ENCODE peak calls at places on chromosomes 1 and 21, in eight cellular contexts. X is heart left ventricle; R is HAP-1; A is bronchial epithelial cell; N is psoas muscle; U is left ventricle myocardium inferior; J is tibial artery; L is CD8-positive, alpha-beta memory T cell. M is an unnamed sample.

GRCh38 chr1:16521288-16521583 is 7.2 kb upstream of the RNU1-1 start:
- DNase-seq in N (no peak), R (no peak), L (no peak), A (no peak), X (no peak), U (no peak), J (no peak), M (no peak)

GRCh38 chr1:54272134-54272533 is 72.2 kb downstream of the MRPL37 start:
- DNase-seq in A (peak; percentile 65), J (no peak), U (no peak), X (no peak), N (no peak), L (no peak), R (no peak), M (no peak)

GRCh38 chr1:30765610-30766434 is 8.2 kb upstream of the LAPTM5 start:
- DNase-seq in N (no peak), J (no peak), U (no peak), R (no peak), A (no peak), L (no peak), X (no peak), M (no peak)

GRCh38 chr21:38660333-38661295 is 145.1 kb upstream of the ETS2 start:
- DNase-seq in J (peak; percentile 85), A (no peak), R (no peak), L (no peak), N (no peak), X (peak; percentile 40), U (peak; percentile 20), M (peak; percentile 16)

GRCh38 chr1:6475381-6476133 is 9.6 kb upstream of the TNFRSF25 start:
- DNase-seq in N (peak; percentile 75), U (peak; percentile 57), R (peak; percentile 13), A (peak; percentile 41), L (peak; percentile 68), J (no peak), X (peak; percentile 55), M (no peak)

GRCh38 chr1:157105988-157106812 is 6.6 kb upstream of the ETV3L start:
- DNase-seq in N (no peak), X (peak; percentile 31), R (no peak), L (no peak), U (no peak), J (peak; percentile 64), A (peak; percentile 78), M (peak; percentile 70)

GRCh38 chr1:183278736-183279591 is 92.9 kb downstream of the LAMC2 start:
- DNase-seq in L (no peak), A (peak; percentile 95), U (no peak), J (no peak), N (no peak), X (no peak), R (no peak), M (no peak)

GRCh38 chr1:30129421-30130055 is 593.8 kb downstream of the MATN1 start:
- DNase-seq in J (no peak), N (no peak), L (no peak), A (no peak), R (no peak), U (no peak), X (no peak), M (no peak)

GRCh38 chr1:116033322-116033721 is 57.0 kb downstream of the SLC22A15 start:
- DNase-seq in N (no peak), J (no peak), L (no peak), A (peak; percentile 86), U (no peak), X (no peak), R (peak; percentile 69), M (no peak)

GRCh38 chr1:243890576-243890975 is 40.5 kb upstream of the AKT3 start:
- DNase-seq in N (no peak), L (no peak), R (no peak), A (peak; percentile 17), X (no peak), U (no peak), J (no peak), M (peak; percentile 52)

GRCh38 chr1:20386682-20387081 is 96.0 kb downstream of the VWA5B1 start:
- DNase-seq in L (no peak), R (no peak), U (no peak), N (no peak), A (no peak), J (peak; percentile 47), X (no peak), M (no peak)

GRCh38 chr1:168089326-168089978 is 47.3 kb downstream of the GPR161 start:
- DNase-seq in R (no peak), J (no peak), U (no peak), N (no peak), A (no peak), L (no peak), X (no peak), M (no peak)

GRCh38 chr1:91476538-91477217 is 24.0 kb upstream of the CDC7 start:
- DNase-seq in U (no peak), J (no peak), A (no peak), N (no peak), X (peak; percentile 21), R (no peak), L (no peak), M (peak; percentile 67)

GRCh38 chr1:181504294-181505115 is 21.2 kb downstream of the CACNA1E start:
- DNase-seq in A (no peak), U (no peak), J (no peak), R (no peak), N (no peak), L (no peak), X (no peak), M (peak; percentile 28)

GRCh38 chr1:224540535-224540934 is 75.6 kb upstream of the CNIH3 start:
- DNase-seq in U (no peak), J (no peak), X (no peak), R (no peak), A (no peak), L (no peak), N (no peak), M (no peak)

GRCh38 chr1:241706967-241707366 is 54.9 kb downstream of the WDR64 start:
- DNase-seq in A (peak; percentile 95), L (peak; percentile 8), R (no peak), N (no peak), J (no peak), U (no peak), X (no peak), M (no peak)

GRCh38 chr1:87451229-87451900 is 122.7 kb downstream of the LMO4 start:
- DNase-seq in N (no peak), A (no peak), U (no peak), L (no peak), J (no peak), R (no peak), X (no peak), M (peak; percentile 34)

GRCh38 chr1:202631076-202631923 is 79.0 kb downstream of the SYT2 start:
- DNase-seq in X (no peak), A (no peak), L (no peak), N (peak; percentile 16), J (no peak), U (no peak), R (no peak), M (peak; percentile 27)

GRCh38 chr1:99670583-99670982 is 24.7 kb downstream of the PALMD start:
- DNase-seq in U (no peak), N (no peak), A (no peak), X (no peak), R (no peak), L (no peak), J (no peak), M (no peak)

GRCh38 chr1:204478921-204479320 is 15.7 kb downstream of the PIK3C2B start:
- DNase-seq in L (no peak), J (no peak), A (no peak), N (no peak), X (no peak), U (no peak), R (no peak), M (no peak)

GRCh38 chr1:204475651-204476432 is 18.8 kb downstream of the PIK3C2B start:
- DNase-seq in R (no peak), J (no peak), A (no peak), N (no peak), L (no peak), U (no peak), X (no peak), M (no peak)

GRCh38 chr1:204477036-204477740 is 17.4 kb downstream of the PIK3C2B start:
- DNase-seq in R (no peak), L (no peak), N (no peak), J (no peak), A (no peak), U (no peak), X (no peak), M (no peak)

GRCh38 chr1:204478166-204478899 is 16.3 kb downstream of the PIK3C2B start:
- DNase-seq in A (no peak), U (no peak), R (no peak), X (no peak), N (no peak), L (no peak), J (no peak), M (no peak)

DNA sequence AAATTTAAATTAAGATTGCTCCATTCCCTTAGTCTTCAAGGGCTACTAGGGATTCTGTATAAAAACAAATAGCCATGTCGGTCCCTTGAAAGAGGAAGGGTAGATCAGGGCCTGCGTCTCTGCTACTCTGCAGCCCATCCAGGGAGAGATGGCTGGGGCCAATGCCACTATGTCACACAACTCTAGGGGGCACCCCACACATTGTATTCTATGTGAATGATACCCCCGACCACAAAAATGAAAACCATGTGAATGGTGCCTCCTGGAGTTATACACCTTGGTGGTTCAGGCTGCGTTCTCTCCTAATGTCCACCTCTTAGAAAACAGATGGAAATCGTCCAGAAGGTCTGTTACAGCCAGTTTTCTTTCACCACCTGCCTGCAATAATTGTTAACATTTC is 18.0 kb downstream of the PIK3C2B start:
- DNase-seq in J (no peak), R (no peak), U (no peak), A (no peak), X (no peak), L (no peak), N (no peak), M (no peak)
- H3K27me3 ChIP-seq in J (no peaks in the 10 kb centered on the region), R (no peaks in the 10 kb centered on the region), U (no peaks in the 10 kb centered on the region), A (no peaks in the 10 kb centered on the region), X (no peaks in the 10 kb centered on the region), L (no peaks in the 10 kb centered on the region), N (no peaks in the 10 kb centered on the region), M (no peaks in the 10 kb centered on the region)

DNA sequence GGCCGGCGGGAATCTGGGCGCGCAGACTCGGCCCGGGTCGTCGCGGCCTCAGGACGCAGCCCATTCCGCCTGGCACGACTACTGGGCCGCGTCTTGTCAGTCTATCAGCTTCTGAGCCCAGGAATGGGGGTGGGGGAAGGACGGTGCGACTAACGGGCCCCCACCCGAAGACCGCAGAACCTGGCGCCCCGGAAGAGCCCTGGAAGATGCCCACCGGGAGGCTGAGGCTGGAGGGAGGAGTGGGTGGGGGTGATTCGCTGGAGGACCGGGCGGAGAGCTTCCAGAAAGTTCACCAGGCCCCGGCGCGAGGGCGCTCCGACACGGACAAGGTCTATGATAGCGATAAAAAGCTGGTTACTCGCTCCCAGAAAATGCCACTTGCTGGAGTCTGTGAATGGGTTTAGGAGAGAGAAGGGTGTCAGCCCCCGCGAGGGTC is 1.7 kb upstream of the DMRTA2 start:
- DNase-seq in A (no peak), N (no peak), U (no peak), J (no peak), R (no peak), X (no peak), L (no peak), M (no peak)
- H3K27me3 ChIP-seq in A (peaks cover 55% of the 10 kb centered on the region), N (peaks cover 100% of the 10 kb centered on the region), U (peaks cover 100% of the 10 kb centered on the region), J (no peaks in the 10 kb centered on the region), R (peaks cover 61% of the 10 kb centered on the region), X (peaks cover 100% of the 10 kb centered on the region), L (peaks cover 68% of the 10 kb centered on the region), M (peaks cover 100% of the 10 kb centered on the region)

GRCh38 chr1:192608671-192609070 is 27.3 kb upstream of the RGS13 start:
- DNase-seq in U (no peak), X (no peak), A (no peak), R (no peak), J (no peak), L (no peak), N (no peak), M (no peak)
- H3K27me3 ChIP-seq in U (no peaks in the 10 kb centered on the region), X (no peaks in the 10 kb centered on the region), A (no peaks in the 10 kb centered on the region), R (no peaks in the 10 kb centered on the region), J (no peaks in the 10 kb centered on the region), L (no peaks in the 10 kb centered on the region), N (no peaks in the 10 kb centered on the region), M (no peaks in the 10 kb centered on the region)

GRCh38 chr1:197920345-197921117 is 3.4 kb downstream of the LHX9 start:
- DNase-seq in X (no peak), N (no peak), U (no peak), A (no peak), L (no peak), J (no peak), R (no peak), M (no peak)
- H3K27me3 ChIP-seq in X (peaks cover 85% of the 10 kb centered on the region), N (peaks cover 70% of the 10 kb centered on the region), U (peaks cover 100% of the 10 kb centered on the region), A (peaks cover 52% of the 10 kb centered on the region), L (peaks cover 69% of the 10 kb centered on the region), J (peaks cover 7% of the 10 kb centered on the region), R (no peaks in the 10 kb centered on the region), M (peaks cover 89% of the 10 kb centered on the region)

M was measured in cardiac muscle cell.